ENCODE peak calls at places on chromosomes 1 and 21, in four cellular contexts. N is bronchial epithelial cell; P is psoas muscle; T is CD8-positive, alpha-beta memory T cell. S is an unnamed sample.

GRCh38 chr1:166489670-166490436 is 323.1 kb upstream of the FAM78B start:
- DNase-seq in T (peak), P (peak), N (peak), S (no peak)

GRCh38 chr1:87957331-87957730 is 628.7 kb downstream of the LMO4 start:
- DNase-seq in N (peak), T (no peak), P (no peak), S (no peak)

GRCh38 chr1:30670195-30671060 is 53.0 kb downstream of the MATN1 start:
- DNase-seq in P (no peak), N (peak), T (no peak), S (peak)

GRCh38 chr1:50992532-50993318 is 22.7 kb downstream of the CDKN2C start:
- DNase-seq in N (no peak), P (no peak), T (no peak), S (no peak)

GRCh38 chr1:223429821-223430220 is 36.6 kb downstream of the CCDC185 start:
- DNase-seq in N (peak), T (no peak), P (no peak), S (no peak)

GRCh38 chr1:182602945-182603645 is 1.1 kb downstream of the RGS16 start:
- DNase-seq in N (no peak), T (no peak), P (no peak), S (no peak)

GRCh38 chr1:184753608-184754478 is 815 bp downstream of the EDEM3 start:
- DNase-seq in T (peak), P (peak), N (peak), S (no peak)

GRCh38 chr1:41529621-41530395 is 45.3 kb upstream of the EDN2 start:
- DNase-seq in T (no peak), N (no peak), P (no peak), S (no peak)

GRCh38 chr1:204947338-204947737 is 76.7 kb downstream of the NFASC start:
- DNase-seq in T (no peak), N (no peak), P (no peak), S (no peak)

GRCh38 chr1:27527223-27527856 is 37.4 kb upstream of the WASF2 start:
- DNase-seq in P (peak), N (no peak), T (no peak), S (no peak)

GRCh38 chr1:61756773-61757172 is 14.5 kb downstream of the PATJ start:
- DNase-seq in P (no peak), N (no peak), T (no peak), S (no peak)

GRCh38 chr1:41810446-41810845 is 108.3 kb downstream of the HIVEP3 start:
- DNase-seq in T (no peak), N (peak), P (no peak), S (no peak)

GRCh38 chr1:117836069-117836468 is 93.4 kb downstream of the GDAP2 start:
- DNase-seq in T (no peak), N (no peak), P (no peak), S (no peak)

GRCh38 chr1:234531181-234532132 is 52.5 kb upstream of the TARBP1 start:
- DNase-seq in T (no peak), N (peak), P (peak), S (peak)

GRCh38 chr1:209402697-209403096 is 180.8 kb upstream of the CAMK1G start:
- DNase-seq in T (no peak), N (peak), P (no peak), S (no peak)

GRCh38 chr1:114137497-114137896 is 16.2 kb downstream of the SYT6 start:
- DNase-seq in T (no peak), P (no peak), N (no peak), S (no peak)

GRCh38 chr1:94669213-94669612 is 127.7 kb upstream of the F3 start:
- DNase-seq in P (no peak), N (no peak), T (no peak), S (no peak)

GRCh38 chr1:226743259-226743658 is 4.2 kb upstream of the ITPKB start:
- DNase-seq in P (no peak), T (no peak), N (no peak), S (no peak)

GRCh38 chr1:32215629-32216505 is 6.3 kb downstream of the TMEM234 start:
- DNase-seq in T (peak), N (peak), P (no peak), S (no peak)

GRCh38 chr1:221760895-221761294 is 19.0 kb upstream of the DUSP10 start:
- DNase-seq in P (no peak), N (no peak), T (no peak), S (no peak)

GRCh38 chr1:11707621-11708276 is 16.2 kb downstream of the DRAXIN start:
- DNase-seq in T (no peak), P (peak), N (no peak), S (no peak)

GRCh38 chr21:26389971-26390641 is 183.0 kb downstream of the CYYR1 start:
- DNase-seq in N (peak), P (no peak), T (no peak), S (peak)

DNA sequence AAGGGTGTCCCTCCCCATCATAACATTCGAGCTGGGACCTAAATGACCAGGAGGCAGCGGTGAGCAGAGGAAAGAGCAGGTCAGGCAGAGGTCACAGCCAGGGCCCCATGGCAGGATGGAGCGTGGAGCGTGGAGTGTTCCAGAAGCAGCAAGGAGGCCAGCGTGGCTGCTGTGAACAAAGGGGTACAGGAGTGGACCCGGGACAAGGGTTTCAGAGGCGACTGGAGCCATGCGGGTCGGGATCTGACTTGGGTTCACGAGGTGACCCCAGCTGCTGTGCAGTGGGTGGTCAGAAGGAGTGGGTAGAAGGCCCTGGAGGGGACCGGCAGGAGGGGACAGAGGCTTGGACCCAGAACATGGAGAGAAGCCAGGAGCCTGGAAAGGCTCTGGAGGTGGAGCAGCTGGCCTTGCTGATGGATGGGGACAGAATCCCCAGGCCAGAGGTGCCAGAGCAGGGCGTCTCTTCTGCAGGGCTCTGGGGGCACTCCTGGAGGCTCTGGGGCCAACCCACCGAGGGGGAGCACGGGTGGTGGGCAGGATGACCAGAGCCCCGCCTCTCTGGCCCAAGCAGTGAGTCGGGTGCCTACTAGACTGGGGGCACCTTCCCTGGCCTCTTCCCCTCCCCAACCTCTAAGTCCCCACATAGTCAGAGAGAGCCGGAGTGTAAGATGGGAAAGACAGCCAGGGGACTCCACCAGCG is 2.3 kb downstream of the CHD5 start:
- DNase-seq in T (no peak), N (no peak), P (no peak), S (no peak)
- H3K4me3 ChIP-seq in T (no peak), N (no peak), P (no peak), S (no peak)

GRCh38 chr1:164602142-164602429 is 43.1 kb downstream of the PBX1 start:
- DNase-seq in P (no peak), N (peak), T (no peak), S (no peak)
- H3K4me3 ChIP-seq in P (no peak), N (no peak), T (no peak), S (no peak)

GRCh38 chr1:179806333-179806732 is 63.2 kb downstream of the FAM163A start:
- DNase-seq in N (no peak), T (no peak), P (no peak), S (no peak)
- H3K4me3 ChIP-seq in N (no peak), T (no peak), P (no peak), S (no peak)

DNA sequence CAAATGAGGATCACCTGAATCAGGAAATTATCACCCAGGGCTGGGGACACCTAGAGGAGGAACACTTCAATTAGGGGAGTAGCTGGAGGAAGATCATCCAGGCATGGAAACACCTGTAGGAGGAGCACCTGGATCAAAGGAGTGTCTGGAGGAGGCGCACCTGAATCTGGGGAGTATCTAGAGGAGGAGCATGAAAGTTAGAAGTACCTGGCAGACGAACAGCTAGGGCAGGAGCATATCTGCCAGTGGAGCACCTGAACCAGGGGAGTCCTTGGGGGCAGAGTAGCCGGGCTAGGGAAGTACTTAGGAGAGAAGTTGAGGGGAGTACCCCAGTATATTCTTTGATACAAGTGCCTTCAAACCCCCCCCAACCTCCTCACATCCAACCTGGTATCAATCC is 1.3 kb downstream of the C1orf210 start:
- DNase-seq in P (no peak), N (no peak), T (no peak), S (no peak)
- H3K4me3 ChIP-seq in P (no peak), N (no peak), T (no peak), S (no peak)

GRCh38 chr1:156927215-156928042 is 7.0 kb downstream of the LRRC71 start:
- DNase-seq in N (peak), T (peak), P (peak), S (peak)
- H3K4me3 ChIP-seq in N (peak), T (no peak), P (peak), S (peak)

GRCh38 chr1:25991937-25992688 is 5.8 kb downstream of the PAFAH2 start:
- DNase-seq in T (no peak), P (no peak), N (peak), S (no peak)

GRCh38 chr1:25994402-25994801 is 3.5 kb downstream of the PAFAH2 start:
- DNase-seq in T (no peak), P (no peak), N (no peak), S (no peak)

GRCh38 chr1:25992689-25993146 is 5.1 kb downstream of the PAFAH2 start:
- DNase-seq in T (no peak), P (no peak), N (no peak), S (no peak)

GRCh38 chr1:25990702-25991395 is 7.0 kb downstream of the PAFAH2 start:
- DNase-seq in N (no peak), T (peak), P (no peak), S (no peak)

DNA sequence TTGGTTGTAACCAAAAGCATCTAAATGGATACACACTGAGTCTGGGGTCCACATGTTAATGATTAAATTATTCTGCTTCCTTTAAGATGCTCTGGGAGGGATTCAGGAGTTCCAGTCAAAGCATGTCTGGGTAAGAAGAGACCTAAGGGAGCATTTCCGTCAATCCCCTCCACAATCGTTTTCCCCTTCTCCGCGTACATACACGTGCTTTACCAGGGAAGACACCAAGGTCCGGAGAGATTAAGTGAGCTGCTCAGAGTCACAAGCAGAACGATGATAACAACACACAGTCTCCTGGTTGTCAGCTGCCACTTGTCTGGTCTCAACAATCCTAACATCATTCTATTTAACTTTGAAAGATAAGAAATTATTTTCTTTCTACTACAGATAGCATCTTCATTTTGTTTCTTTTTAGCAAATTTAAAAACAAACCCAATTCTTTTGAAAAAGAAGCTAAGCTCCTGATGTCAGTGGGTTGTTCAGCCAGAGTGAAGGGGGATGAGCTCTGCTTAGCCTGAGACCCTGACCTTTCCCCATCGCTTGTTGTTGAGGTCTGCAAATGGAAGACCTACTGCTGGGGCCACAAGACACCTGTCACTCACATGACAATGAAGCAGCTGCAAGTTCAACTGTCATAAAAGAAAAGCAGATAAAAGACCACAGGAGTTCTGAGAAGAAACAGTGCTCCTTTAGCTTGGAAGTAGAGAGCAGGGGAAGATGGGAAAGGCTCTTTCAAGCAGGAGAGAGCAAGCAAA is 4.5 kb downstream of the PAFAH2 start:
- DNase-seq in P (no peak), N (no peak), T (no peak), S (no peak)
- H3K4me3 ChIP-seq in P (no peak), N (no peak), T (no peak), S (no peak)

DNA sequence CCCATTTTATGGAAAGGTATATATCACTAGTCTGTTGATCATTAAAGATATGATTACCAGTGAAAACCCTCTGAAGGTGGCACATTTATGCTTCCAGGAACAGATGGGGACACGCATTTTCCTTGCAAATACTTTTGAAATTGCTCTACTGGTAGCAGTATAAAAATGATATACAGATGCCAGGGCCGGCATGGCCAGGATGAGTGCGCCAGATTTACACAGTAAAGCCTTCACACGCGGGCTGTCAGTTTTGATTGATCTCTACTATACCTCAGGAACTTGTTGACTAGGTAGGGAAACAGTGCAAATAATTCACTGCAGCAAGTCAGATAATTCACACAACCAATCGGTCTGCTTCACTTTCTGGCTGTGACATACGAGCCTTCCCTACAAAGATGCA is 123.2 kb upstream of the BARHL2 start:
- DNase-seq in P (no peak), T (no peak), N (no peak), S (no peak)
- H3K4me3 ChIP-seq in P (no peak), T (no peak), N (no peak), S (no peak)

DNA sequence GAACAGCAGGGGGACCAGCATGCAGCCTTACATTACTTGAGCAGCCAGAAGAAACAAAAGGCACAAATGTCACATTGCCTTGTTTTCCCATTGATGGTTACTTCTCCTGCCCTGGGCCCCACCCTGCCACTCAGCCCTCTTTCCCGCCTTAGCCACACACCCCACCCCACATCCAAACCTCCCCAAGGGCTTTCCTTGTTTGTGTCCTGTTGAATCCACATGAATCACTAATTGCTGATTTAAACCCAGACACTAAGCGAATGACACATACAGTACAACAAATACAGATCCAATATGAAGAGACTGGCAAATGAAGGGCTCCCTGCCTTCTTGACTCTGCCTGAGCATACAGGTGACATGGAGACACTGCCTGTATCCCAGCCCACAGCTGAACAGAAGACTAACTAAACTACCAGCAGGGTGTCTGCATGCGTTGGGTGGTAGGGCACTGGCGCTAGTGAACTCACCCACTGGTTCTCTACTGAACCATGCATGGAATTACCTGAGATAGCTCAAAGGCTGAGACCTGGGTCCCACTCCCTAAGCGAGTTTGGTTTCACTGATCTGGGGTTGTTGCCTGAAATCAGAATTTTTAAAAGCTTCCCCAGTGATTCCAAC is 3.1 kb downstream of the IGSF3 start:
- DNase-seq in N (peak), P (no peak), T (no peak), S (no peak)
- H3K4me3 ChIP-seq in N (no peak), P (no peak), T (no peak), S (no peak)

GRCh38 chr1:245345191-245345884 is 190.6 kb downstream of the KIF26B start:
- DNase-seq in P (no peak), N (no peak), T (no peak), S (no peak)
- H3K4me3 ChIP-seq in P (no peak), N (no peak), T (no peak), S (no peak)